ENCODE peak calls at places on chromosomes 13 and 19, in ten cellular contexts. S is LoVo, N is dorsolateral prefrontal cortex, V is AG10803, G is NCI-H1436, Y is fibroblast of lung, L is NCI-H345, C is heart right ventricle, F is cardiac fibroblast, O is iPS-NIHi11. H is an unnamed sample.

GRCh38 chr19:6278740-6279619 is 795 bp downstream of the MLLT1 start:
- DNase-seq in S (no peak), N (no peak), V (no peak), G (no peak), Y (no peak), L (no peak), C (no peak), F (no peak), O (peak), H (no peak)

GRCh38 chr13:54953786-54954185 is 1925.2 kb downstream of the OLFM4 start:
- DNase-seq in S (no peak), N (no peak), V (no peak), G (no peak), Y (no peak), L (no peak), C (no peak), F (no peak), O (no peak), H (no peak)

GRCh38 chr19:55160128-55160985 is 2.8 kb upstream of the TNNI3 start:
- DNase-seq in S (peak), N (no peak), V (peak), G (peak), Y (peak), L (peak), C (peak), F (peak), O (peak), H (peak)

GRCh38 chr19:3250675-3251074 is 26.2 kb downstream of the CELF5 start:
- DNase-seq in S (peak), N (no peak), V (no peak), G (no peak), Y (no peak), L (no peak), C (no peak), F (peak), O (peak), H (no peak)

GRCh38 chr19:7554565-7554964 is 19.0 kb downstream of the PNPLA6 start:
- DNase-seq in S (no peak), N (no peak), V (no peak), G (no peak), Y (no peak), L (no peak), C (no peak), F (no peak), O (no peak), H (no peak)

GRCh38 chr19:32810452-32810851 is 59.1 kb downstream of the SLC7A9 start:
- DNase-seq in S (no peak), N (no peak), V (no peak), G (no peak), Y (no peak), L (no peak), C (no peak), F (no peak), O (no peak), H (no peak)

GRCh38 chr13:76421011-76421410 is 465.2 kb downstream of the KCTD12 start:
- DNase-seq in S (no peak), N (no peak), V (no peak), G (no peak), Y (no peak), L (no peak), C (no peak), F (no peak), O (no peak), H (no peak)

GRCh38 chr19:43574424-43575155 is 737 bp downstream of the XRCC1 start:
- DNase-seq in S (no peak), N (no peak), V (no peak), G (no peak), Y (peak), L (no peak), C (no peak), F (peak), O (no peak), H (no peak)

GRCh38 chr13:32610538-32610937 is 24.3 kb downstream of the PDS5B start:
- DNase-seq in S (no peak), N (no peak), V (no peak), G (no peak), Y (no peak), L (no peak), C (no peak), F (no peak), O (no peak), H (no peak)

GRCh38 chr19:15374105-15374651 is 5.4 kb downstream of the AKAP8 start:
- DNase-seq in S (no peak), N (no peak), V (no peak), G (no peak), Y (no peak), L (no peak), C (no peak), F (no peak), O (no peak), H (no peak)

GRCh38 chr13:41858783-41859182 is 102.1 kb downstream of the VWA8 start:
- DNase-seq in S (no peak), N (no peak), V (no peak), G (no peak), Y (no peak), L (no peak), C (no peak), F (no peak), O (no peak), H (no peak)

GRCh38 chr19:38898788-38899446 is 501 bp downstream of the SIRT2 start:
- DNase-seq in S (no peak), N (no peak), V (peak), G (no peak), Y (peak), L (no peak), C (no peak), F (peak), O (no peak), H (no peak)

GRCh38 chr19:54430306-54431254 is 15.3 kb downstream of the TTYH1 start:
- DNase-seq in S (peak), N (no peak), V (no peak), G (peak), Y (peak), L (no peak), C (peak), F (peak), O (peak), H (no peak)

GRCh38 chr13:107681611-107682010 is 533.7 kb downstream of the LIG4 start:
- DNase-seq in S (no peak), N (no peak), V (no peak), G (no peak), Y (no peak), L (no peak), C (no peak), F (no peak), O (no peak), H (no peak)

GRCh38 chr19:54473071-54473941 is at the start of gene CDC42EP5:
- DNase-seq in S (no peak), N (no peak), V (peak), G (no peak), Y (peak), L (no peak), C (peak), F (peak), O (peak), H (peak)

GRCh38 chr13:109146912-109147624 is 517.7 kb downstream of the MYO16 start:
- DNase-seq in S (no peak), N (no peak), V (peak), G (no peak), Y (peak), L (no peak), C (no peak), F (peak), O (no peak), H (peak)

GRCh38 chr13:51955841-51956603 is 55.2 kb downstream of the ATP7B start:
- DNase-seq in S (no peak), N (no peak), V (no peak), G (no peak), Y (no peak), L (no peak), C (no peak), F (no peak), O (no peak), H (no peak)

GRCh38 chr19:48702701-48703100 is 6.9 kb downstream of the FUT2 start:
- DNase-seq in S (no peak), N (no peak), V (no peak), G (no peak), Y (no peak), L (no peak), C (no peak), F (no peak), O (no peak), H (no peak)

GRCh38 chr19:48152552-48152951 is 17.6 kb downstream of the LIG1 start:
- DNase-seq in S (peak), N (peak), V (peak), G (peak), Y (peak), L (peak), C (peak), F (peak), O (peak), H (peak)

GRCh38 chr13:46622918-46623256 is 69.9 kb downstream of the LRCH1 start:
- DNase-seq in S (no peak), N (no peak), V (peak), G (peak), Y (peak), L (peak), C (peak), F (peak), O (no peak), H (peak)

GRCh38 chr19:54207908-54208783 is 7.5 kb downstream of the RPS9 start:
- DNase-seq in S (no peak), N (no peak), V (peak), G (no peak), Y (peak), L (no peak), C (peak), F (peak), O (no peak), H (peak)

GRCh38 chr19:50427997-50428425 is 4.7 kb upstream of the MYBPC2 start:
- DNase-seq in S (no peak), N (peak), V (peak), G (no peak), Y (peak), L (no peak), C (peak), F (peak), O (no peak), H (peak)

GRCh38 chr19:12222980-12223630 is 60.2 kb downstream of the ZNF136 start:
- DNase-seq in S (no peak), N (no peak), V (no peak), G (no peak), Y (no peak), L (no peak), C (no peak), F (no peak), O (no peak), H (no peak)

GRCh38 chr19:57282011-57282636 is 1.8 kb downstream of the ZNF460 start:
- DNase-seq in S (no peak), N (no peak), V (no peak), G (no peak), Y (no peak), L (no peak), C (no peak), F (no peak), O (no peak), H (no peak)

GRCh38 chr13:74573654-74574053 is 439.4 kb upstream of the KLF12 start:
- DNase-seq in S (no peak), N (no peak), V (no peak), G (no peak), Y (no peak), L (peak), C (no peak), F (no peak), O (peak), H (no peak)

H was measured in fibroblast of the conjunctiva.